ENCODE peak calls at places on chromosomes 6 and 20, in eight cellular contexts. One of them, this sample, is unnamed.
A peak's percentile ranks its signal among the peaks of the same experiment; 100 is the strongest.

GRCh38 chr6:165562421-165563090 is 100.5 kb downstream of the PDE10A start:
- DNase-seq in spleen: no peak
- DNase-seq in HL-60: no peak
- DNase-seq in prostate gland: no peak
- DNase-seq in GM23338: no peak
- DNase-seq in Panc1: no peak
- DNase-seq in esophagus muscularis mucosa: no peak
- DNase-seq in GM12892: no peak
- DNase-seq in this sample: no peak

GRCh38 chr6:7821426-7821825 is 89.2 kb downstream of the TXNDC5 start:
- DNase-seq in spleen: no peak
- DNase-seq in HL-60: no peak
- DNase-seq in prostate gland: no peak
- DNase-seq in GM23338: no peak
- DNase-seq in Panc1: no peak
- DNase-seq in esophagus muscularis mucosa: no peak
- DNase-seq in GM12892: no peak
- DNase-seq in this sample: no peak

GRCh38 chr20:3784863-3785239 is 1.7 kb downstream of the CENPB start:
- DNase-seq in spleen: peak; percentile 70
- DNase-seq in HL-60: no peak
- DNase-seq in prostate gland: no peak
- DNase-seq in GM23338: no peak
- DNase-seq in Panc1: no peak
- DNase-seq in esophagus muscularis mucosa: no peak
- DNase-seq in GM12892: no peak
- DNase-seq in this sample: no peak

GRCh38 chr20:4086771-4087677 is 71.7 kb upstream of the RNF24 start:
- DNase-seq in spleen: no peak
- DNase-seq in HL-60: no peak
- DNase-seq in prostate gland: no peak
- DNase-seq in GM23338: no peak
- DNase-seq in Panc1: no peak
- DNase-seq in esophagus muscularis mucosa: no peak
- DNase-seq in GM12892: no peak
- DNase-seq in this sample: no peak

GRCh38 chr20:53195882-53196610 is 223.9 kb downstream of the TSHZ2 start:
- DNase-seq in spleen: no peak
- DNase-seq in HL-60: no peak
- DNase-seq in prostate gland: no peak
- DNase-seq in GM23338: no peak
- DNase-seq in Panc1: no peak
- DNase-seq in esophagus muscularis mucosa: no peak
- DNase-seq in GM12892: no peak
- DNase-seq in this sample: no peak

GRCh38 chr6:137879885-137880430 is 12.9 kb downstream of the TNFAIP3 start:
- DNase-seq in spleen: no peak
- DNase-seq in HL-60: no peak
- DNase-seq in prostate gland: no peak
- DNase-seq in GM23338: peak; percentile 54
- DNase-seq in Panc1: no peak
- DNase-seq in esophagus muscularis mucosa: no peak
- DNase-seq in GM12892: no peak
- DNase-seq in this sample: no peak

GRCh38 chr6:33392979-33393378 is 1.4 kb downstream of the KIFC1 start:
- DNase-seq in spleen: no peak
- DNase-seq in HL-60: no peak
- DNase-seq in prostate gland: no peak
- DNase-seq in GM23338: no peak
- DNase-seq in Panc1: no peak
- DNase-seq in esophagus muscularis mucosa: no peak
- DNase-seq in GM12892: no peak
- DNase-seq in this sample: no peak

GRCh38 chr6:41531591-41532582 is 14.3 kb upstream of the FOXP4 start:
- DNase-seq in spleen: peak; percentile 83
- DNase-seq in HL-60: no peak
- DNase-seq in prostate gland: no peak
- DNase-seq in GM23338: no peak
- DNase-seq in Panc1: no peak
- DNase-seq in esophagus muscularis mucosa: no peak
- DNase-seq in GM12892: peak; percentile 74
- DNase-seq in this sample: peak; percentile 76

GRCh38 chr6:56714982-56715456 is 72.3 kb upstream of the DST start:
- DNase-seq in spleen: no peak
- DNase-seq in HL-60: no peak
- DNase-seq in prostate gland: no peak
- DNase-seq in GM23338: no peak
- DNase-seq in Panc1: no peak
- DNase-seq in esophagus muscularis mucosa: no peak
- DNase-seq in GM12892: no peak
- DNase-seq in this sample: peak; percentile 16

GRCh38 chr6:109531446-109531845 is 48.4 kb upstream of the ZBTB24 start:
- DNase-seq in spleen: no peak
- DNase-seq in HL-60: no peak
- DNase-seq in prostate gland: no peak
- DNase-seq in GM23338: no peak
- DNase-seq in Panc1: no peak
- DNase-seq in esophagus muscularis mucosa: no peak
- DNase-seq in GM12892: no peak
- DNase-seq in this sample: no peak

GRCh38 chr6:109523478-109523877 is 40.5 kb upstream of the ZBTB24 start:
- DNase-seq in spleen: no peak
- DNase-seq in HL-60: no peak
- DNase-seq in prostate gland: no peak
- DNase-seq in GM23338: no peak
- DNase-seq in Panc1: no peak
- DNase-seq in esophagus muscularis mucosa: no peak
- DNase-seq in GM12892: no peak
- DNase-seq in this sample: no peak

GRCh38 chr6:109526905-109527628 is 44.0 kb upstream of the ZBTB24 start:
- DNase-seq in spleen: no peak
- DNase-seq in HL-60: peak; percentile 68
- DNase-seq in prostate gland: peak; percentile 60
- DNase-seq in GM23338: peak; percentile 93
- DNase-seq in Panc1: peak; percentile 57
- DNase-seq in esophagus muscularis mucosa: no peak
- DNase-seq in GM12892: no peak
- DNase-seq in this sample: peak; percentile 73

GRCh38 chr6:109524129-109524528 is 41.1 kb upstream of the ZBTB24 start:
- DNase-seq in spleen: no peak
- DNase-seq in HL-60: no peak
- DNase-seq in prostate gland: no peak
- DNase-seq in GM23338: peak; percentile 8
- DNase-seq in Panc1: no peak
- DNase-seq in esophagus muscularis mucosa: no peak
- DNase-seq in GM12892: no peak
- DNase-seq in this sample: no peak

GRCh38 chr6:109527989-109528388 is 45.0 kb upstream of the ZBTB24 start:
- DNase-seq in spleen: no peak
- DNase-seq in HL-60: no peak
- DNase-seq in prostate gland: no peak
- DNase-seq in GM23338: peak; percentile 66
- DNase-seq in Panc1: no peak
- DNase-seq in esophagus muscularis mucosa: no peak
- DNase-seq in GM12892: no peak
- DNase-seq in this sample: no peak
- TF ChIP-seq POLR2AphosphoS5 in spleen: no peak
- TF ChIP-seq POLR2AphosphoS5 in HL-60: no peak
- TF ChIP-seq POLR2AphosphoS5 in prostate gland: no peak
- TF ChIP-seq POLR2AphosphoS5 in GM23338: no peak
- TF ChIP-seq POLR2AphosphoS5 in Panc1: no peak
- TF ChIP-seq POLR2AphosphoS5 in esophagus muscularis mucosa: no peak
- TF ChIP-seq POLR2AphosphoS5 in GM12892: no peak
- TF ChIP-seq POLR2AphosphoS5 in this sample: no peak

DNA sequence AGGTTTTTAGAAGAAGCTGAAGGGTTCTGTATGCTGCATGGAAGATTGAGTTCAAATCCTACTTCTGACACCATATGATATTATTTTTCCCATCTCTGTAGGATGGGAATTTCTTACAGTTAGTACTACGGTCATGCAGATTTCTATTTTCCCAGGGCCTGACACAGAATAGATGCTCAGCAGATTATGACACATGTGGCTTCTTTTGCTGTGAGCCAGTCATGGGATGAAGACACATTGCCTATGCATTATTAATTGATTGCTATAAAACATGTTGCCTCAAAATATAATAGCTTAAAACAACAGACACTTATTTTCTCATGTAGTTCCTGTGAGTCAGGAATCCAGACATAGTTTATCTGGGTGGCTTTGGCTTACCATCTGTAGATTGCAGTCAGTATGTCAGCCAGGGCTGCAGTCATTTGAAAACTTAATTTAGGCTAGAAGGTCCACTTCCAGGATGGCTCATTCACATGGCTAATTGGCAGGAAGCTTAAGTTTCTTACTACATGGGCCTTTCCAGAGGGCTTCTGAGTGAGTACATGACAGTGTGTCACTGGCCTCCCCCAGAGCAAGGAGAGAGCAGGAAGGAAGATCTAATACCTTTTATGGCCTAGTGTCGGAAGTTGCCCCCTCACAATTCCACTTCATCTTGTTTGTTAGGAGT is 29.5 kb downstream of the TOP1 start:
- DNase-seq in spleen: no peak
- DNase-seq in HL-60: no peak
- DNase-seq in prostate gland: no peak
- DNase-seq in GM23338: no peak
- DNase-seq in Panc1: no peak
- DNase-seq in esophagus muscularis mucosa: no peak
- DNase-seq in GM12892: no peak
- DNase-seq in this sample: no peak
- TF ChIP-seq POLR2AphosphoS5 in spleen: no peak
- TF ChIP-seq POLR2AphosphoS5 in HL-60: no peak
- TF ChIP-seq POLR2AphosphoS5 in prostate gland: no peak
- TF ChIP-seq POLR2AphosphoS5 in GM23338: no peak
- TF ChIP-seq POLR2AphosphoS5 in Panc1: no peak
- TF ChIP-seq POLR2AphosphoS5 in esophagus muscularis mucosa: no peak
- TF ChIP-seq POLR2AphosphoS5 in GM12892: no peak
- TF ChIP-seq POLR2AphosphoS5 in this sample: no peak

DNA sequence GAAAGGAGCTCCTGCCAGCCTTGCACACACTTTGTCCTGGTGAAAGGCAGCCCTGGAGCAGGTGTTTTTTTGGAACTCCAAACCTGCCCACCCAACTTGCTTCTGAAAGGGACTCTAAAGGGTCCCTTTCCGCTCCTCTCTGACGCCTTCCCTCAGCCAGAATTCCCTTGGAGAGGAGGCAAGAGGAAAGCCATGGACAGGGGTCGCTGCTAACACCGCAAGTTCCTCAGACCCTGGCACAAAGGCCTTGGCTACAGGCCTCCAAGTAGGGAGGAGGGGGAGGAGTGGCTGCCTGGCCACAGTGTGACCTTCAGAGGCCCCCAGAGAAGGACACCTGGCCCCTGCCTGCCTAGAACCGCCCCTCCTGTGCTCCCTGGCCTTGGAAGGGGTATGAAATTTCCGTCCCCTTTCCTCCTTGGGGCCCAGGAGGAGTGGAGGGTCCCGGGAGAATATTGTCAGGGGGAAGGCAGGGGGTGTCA is 2.6 kb downstream of the VEGFA start:
- DNase-seq in spleen: peak; percentile 74
- DNase-seq in HL-60: peak; percentile 30
- DNase-seq in prostate gland: no peak
- DNase-seq in GM23338: peak; percentile 66
- DNase-seq in Panc1: no peak
- DNase-seq in esophagus muscularis mucosa: no peak
- DNase-seq in GM12892: no peak
- DNase-seq in this sample: no peak
- TF ChIP-seq POLR2AphosphoS5 in spleen: no peak
- TF ChIP-seq POLR2AphosphoS5 in HL-60: no peak
- TF ChIP-seq POLR2AphosphoS5 in prostate gland: peak; percentile 27
- TF ChIP-seq POLR2AphosphoS5 in GM23338: peak; percentile 44
- TF ChIP-seq POLR2AphosphoS5 in Panc1: no peak
- TF ChIP-seq POLR2AphosphoS5 in esophagus muscularis mucosa: no peak
- TF ChIP-seq POLR2AphosphoS5 in GM12892: no peak
- TF ChIP-seq POLR2AphosphoS5 in this sample: no peak

GRCh38 chr20:8853805-8854338 is 215.0 kb upstream of the PLCB4 start:
- DNase-seq in spleen: no peak
- DNase-seq in HL-60: peak; percentile 30
- DNase-seq in prostate gland: peak; percentile 43
- DNase-seq in GM23338: peak; percentile 87
- DNase-seq in Panc1: peak; percentile 51
- DNase-seq in esophagus muscularis mucosa: no peak
- DNase-seq in GM12892: no peak
- DNase-seq in this sample: peak; percentile 87
- TF ChIP-seq POLR2AphosphoS5 in spleen: no peak
- TF ChIP-seq POLR2AphosphoS5 in HL-60: no peak
- TF ChIP-seq POLR2AphosphoS5 in prostate gland: peak; percentile 61
- TF ChIP-seq POLR2AphosphoS5 in GM23338: no peak
- TF ChIP-seq POLR2AphosphoS5 in Panc1: no peak
- TF ChIP-seq POLR2AphosphoS5 in esophagus muscularis mucosa: peak; percentile 50
- TF ChIP-seq POLR2AphosphoS5 in GM12892: no peak
- TF ChIP-seq POLR2AphosphoS5 in this sample: no peak

GRCh38 chr20:62120990-62121775 is 1.1 kb upstream of the LSM14B start:
- DNase-seq in spleen: no peak
- DNase-seq in HL-60: no peak
- DNase-seq in prostate gland: peak; percentile 32
- DNase-seq in GM23338: peak; percentile 31
- DNase-seq in Panc1: no peak
- DNase-seq in esophagus muscularis mucosa: peak; percentile 93
- DNase-seq in GM12892: no peak
- DNase-seq in this sample: peak; percentile 45
- TF ChIP-seq POLR2AphosphoS5 in spleen: no peak
- TF ChIP-seq POLR2AphosphoS5 in HL-60: peak; percentile 56
- TF ChIP-seq POLR2AphosphoS5 in prostate gland: peak; percentile 36
- TF ChIP-seq POLR2AphosphoS5 in GM23338: peak; percentile 31
- TF ChIP-seq POLR2AphosphoS5 in Panc1: no peak
- TF ChIP-seq POLR2AphosphoS5 in esophagus muscularis mucosa: peak; percentile 74
- TF ChIP-seq POLR2AphosphoS5 in GM12892: no peak
- TF ChIP-seq POLR2AphosphoS5 in this sample: peak; percentile 54

This sample was measured in SK-N-MC.